ENCODE peak calls at places on chromosomes 11 and 22, in five cellular contexts. N is stimulated activated CD8-positive, alpha-beta memory T cell treated with anti-CD3 and anti-CD28 coated beads, Interleukin-4, amount 100 ng/mL, for 4 hours; A is T-helper 9 cell; Q is KBM-7; G is GM12891. W is an unnamed sample.

GRCh38 chr11:128804481-128804880 is 62.6 kb downstream of the KCNJ1 start:
- DNase-seq in A (no peak), G (no peak), Q (no peak), N (no peak), W (no peak)

GRCh38 chr22:30881361-30882180 is 87.0 kb downstream of the MORC2 start:
- DNase-seq in Q (no peak), G (no peak), A (no peak), N (no peak), W (no peak)

GRCh38 chr11:72704783-72705287 is 30.6 kb upstream of the PDE2A start:
- DNase-seq in Q (no peak), A (no peak), G (no peak), N (no peak), W (no peak)

GRCh38 chr22:17836977-17837742 is 62.9 kb upstream of the BID start:
- DNase-seq in G (no peak), A (no peak), N (no peak), Q (no peak), W (peak; percentile 61)

GRCh38 chr11:19935507-19935906 is 222.9 kb downstream of the NAV2 start:
- DNase-seq in G (no peak), A (no peak), Q (no peak), N (no peak), W (no peak)

GRCh38 chr22:50308986-50309600 is 1.6 kb upstream of the PLXNB2 start:
- DNase-seq in Q (no peak), N (no peak), A (no peak), G (no peak), W (no peak)

GRCh38 chr11:108906329-108906728 is 241.5 kb downstream of the DDX10 start:
- DNase-seq in A (no peak), G (no peak), N (no peak), Q (no peak), W (no peak)

GRCh38 chr11:57150454-57150917 is 31.3 kb upstream of the LRRC55 start:
- DNase-seq in A (no peak), N (no peak), Q (no peak), G (no peak), W (no peak)

GRCh38 chr11:705646-706438 is at the start of gene EPS8L2:
- DNase-seq in A (no peak), N (no peak), Q (no peak), G (no peak), W (no peak)

GRCh38 chr22:36865346-36865745 is 4.5 kb downstream of the NCF4 start:
- DNase-seq in N (no peak), G (no peak), Q (no peak), A (no peak), W (no peak)

GRCh38 chr11:130499828-130500227 is 51.4 kb downstream of the ADAMTS15 start:
- DNase-seq in A (no peak), Q (no peak), G (no peak), N (no peak), W (no peak)

GRCh38 chr11:107545101-107545514 is 20.4 kb downstream of the ALKBH8 start:
- DNase-seq in G (no peak), Q (no peak), A (no peak), N (no peak), W (no peak)

GRCh38 chr11:78402842-78403241 is 14.8 kb downstream of the GAB2 start:
- DNase-seq in Q (no peak), G (no peak), N (no peak), A (no peak), W (no peak)

GRCh38 chr11:69705901-69706787 is 2.3 kb upstream of the FGF19 start:
- DNase-seq in G (no peak), Q (no peak), A (no peak), N (no peak), W (no peak)

W was measured in C1 segment of cervical spinal cord.